ENCODE peak calls at places on chromosome 7, in six cellular contexts. L is stimulated activated CD8-positive, alpha-beta memory T cell treated with anti-CD3 and anti-CD28 coated beads, Interleukin-7, amount 100 ng/mL, for 48 hours; M is left lung; D is endothelial cell; C is left cardiac atrium; U is BE2C. O is an unnamed sample.

GRCh38 chr7:150742286-150742968 is 5.2 kb downstream of the GIMAP5 start:
- DNase-seq in L (no peak), M (no peak), D (no peak), C (no peak), U (no peak), O (no peak)

GRCh38 chr7:54947266-54947665 is 71.6 kb upstream of the EGFR start:
- DNase-seq in L (no peak), M (no peak), D (no peak), C (no peak), U (no peak), O (no peak)

GRCh38 chr7:132943645-132944044 is 138.2 kb downstream of the CHCHD3 start:
- DNase-seq in L (no peak), M (no peak), D (no peak), C (no peak), U (no peak), O (no peak)

GRCh38 chr7:40885503-40885902 is 750.7 kb downstream of the SUGCT start:
- DNase-seq in L (no peak), M (no peak), D (no peak), C (no peak), U (no peak), O (no peak)

GRCh38 chr7:603152-603941 is 83.7 kb upstream of the PDGFA start:
- DNase-seq in L (peak), M (no peak), D (no peak), C (no peak), U (no peak), O (no peak)

GRCh38 chr7:106659963-106660861 is 746 bp downstream of the CCDC71L start:
- DNase-seq in L (peak), M (peak), D (peak), C (peak), U (peak), O (peak)

GRCh38 chr7:2934211-2934731 is 90.2 kb upstream of the GNA12 start:
- DNase-seq in L (peak), M (peak), D (no peak), C (no peak), U (no peak), O (no peak)

GRCh38 chr7:30142710-30143109 is 7.9 kb downstream of the MTURN start:
- DNase-seq in L (no peak), M (peak), D (no peak), C (peak), U (no peak), O (no peak)

GRCh38 chr7:157540606-157541294 is 203.9 kb downstream of the DNAJB6 start:
- DNase-seq in L (no peak), M (peak), D (no peak), C (peak), U (peak), O (no peak)

GRCh38 chr7:77935652-77936348 is 137.2 kb downstream of the PHTF2 start:
- DNase-seq in L (no peak), M (no peak), D (no peak), C (no peak), U (no peak), O (no peak)

GRCh38 chr7:129872054-129872453 is 80.7 kb downstream of the UBE2H start:
- DNase-seq in L (no peak), M (no peak), D (no peak), C (no peak), U (no peak), O (no peak)

GRCh38 chr7:31478744-31479143 is 35.1 kb upstream of the ITPRID1 start:
- DNase-seq in L (no peak), M (no peak), D (no peak), C (no peak), U (no peak), O (no peak)

GRCh38 chr7:84354030-84354429 is 159.4 kb upstream of the SEMA3A start:
- DNase-seq in L (no peak), M (no peak), D (no peak), C (no peak), U (no peak), O (no peak)

O was measured in erythroblast.